ENCODE peak calls at places on chromosome 1, in ten cellular contexts. Z is activated CD8-positive, alpha-beta T cell treated with anti-CD3 and anti-CD28 coated beads for 36 hours; J is astrocyte of the cerebellum; K is BJ; Q is ascending aorta; I is endothelial cell; Y is AG09319; F is fibroblast of pulmonary artery; S is progenitor cell of endocrine pancreas; L is coronary artery. M is an unnamed sample.

GRCh38 chr1:197224160-197224559 is 43.9 kb upstream of the CRB1 start:
- DNase-seq in I (no peak), L (no peak), Q (no peak), J (no peak), S (no peak), K (no peak), F (peak), Y (no peak), Z (no peak), M (no peak)

GRCh38 chr1:110962892-110963665 is 643 bp downstream of the LRIF1 start:
- DNase-seq in Z (peak), K (peak), L (peak), Y (peak), S (no peak), Q (peak), F (peak), I (peak), J (peak), M (peak)

GRCh38 chr1:101898137-101898536 is 98.6 kb downstream of the OLFM3 start:
- DNase-seq in Y (no peak), I (no peak), J (no peak), Z (no peak), K (no peak), S (no peak), L (no peak), Q (no peak), F (no peak), M (no peak)

GRCh38 chr1:204617256-204618147 is 68.0 kb downstream of the LRRN2 start:
- DNase-seq in L (no peak), Z (no peak), I (no peak), J (no peak), F (no peak), Q (no peak), K (no peak), S (no peak), Y (no peak), M (no peak)

GRCh38 chr1:115679141-115679611 is 37.4 kb downstream of the VANGL1 start:
- DNase-seq in Y (peak), J (peak), S (no peak), K (no peak), I (no peak), Q (peak), L (peak), F (peak), Z (no peak), M (no peak)

GRCh38 chr1:2817784-2818564 is 16.5 kb upstream of the TTC34 start:
- DNase-seq in L (no peak), Z (no peak), S (no peak), Y (no peak), Q (no peak), J (no peak), F (no peak), I (no peak), K (no peak), M (no peak)

GRCh38 chr1:206708058-206708457 is 23.4 kb downstream of the MAPKAPK2 start:
- DNase-seq in Z (peak), J (no peak), I (no peak), S (no peak), F (no peak), Y (no peak), Q (no peak), K (no peak), L (no peak), M (peak)

GRCh38 chr1:90133133-90133532 is 138.2 kb downstream of the ZNF326 start:
- DNase-seq in F (peak), S (peak), L (no peak), Q (peak), I (peak), K (no peak), Z (peak), J (peak), Y (no peak), M (peak)

GRCh38 chr1:21680918-21681317 is 11.8 kb upstream of the RAP1GAP start:
- DNase-seq in I (no peak), Y (no peak), L (no peak), Q (no peak), F (no peak), S (no peak), K (peak), J (no peak), Z (no peak), M (no peak)

GRCh38 chr1:17053071-17053684 is 654 bp downstream of the SDHB start:
- DNase-seq in Y (no peak), I (no peak), Z (no peak), S (no peak), F (no peak), K (no peak), J (no peak), L (no peak), Q (peak), M (no peak)

GRCh38 chr1:207174913-207175312 is 70.9 kb downstream of the C4BPA start:
- DNase-seq in L (no peak), J (no peak), Q (no peak), K (no peak), F (no peak), S (no peak), I (no peak), Y (no peak), Z (no peak), M (no peak)

GRCh38 chr1:156813750-156814570 is 2.7 kb downstream of the SH2D2A start:
- DNase-seq in Y (no peak), Q (peak), K (no peak), J (no peak), F (peak), I (peak), Z (peak), L (no peak), S (peak), M (peak)

GRCh38 chr1:42282024-42282579 is 52.9 kb downstream of the FOXJ3 start:
- DNase-seq in Z (no peak), Y (peak), L (no peak), I (no peak), K (peak), J (no peak), F (peak), S (no peak), Q (no peak), M (no peak)

GRCh38 chr1:167416506-167416905 is 101.8 kb downstream of the CD247 start:
- DNase-seq in I (no peak), F (no peak), Q (no peak), S (no peak), J (no peak), Z (no peak), Y (no peak), L (no peak), K (no peak), M (no peak)

GRCh38 chr1:2110738-2111673 is 60.8 kb downstream of the PRKCZ start:
- DNase-seq in Z (no peak), L (no peak), F (no peak), S (no peak), I (no peak), K (no peak), J (no peak), Y (no peak), Q (no peak), M (no peak)

GRCh38 chr1:181416268-181416855 is 67.0 kb upstream of the CACNA1E start:
- DNase-seq in Q (no peak), Y (no peak), J (no peak), S (no peak), K (no peak), L (no peak), I (no peak), F (no peak), Z (no peak), M (no peak)

GRCh38 chr1:181412746-181413145 is 70.6 kb upstream of the CACNA1E start:
- DNase-seq in K (no peak), Y (no peak), J (no peak), L (no peak), Q (no peak), S (no peak), F (no peak), Z (no peak), I (no peak), M (no peak)

GRCh38 chr1:181409981-181410380 is 73.3 kb upstream of the CACNA1E start:
- DNase-seq in I (no peak), Q (no peak), J (no peak), Z (no peak), Y (no peak), K (no peak), F (no peak), L (no peak), S (no peak), M (no peak)

GRCh38 chr1:181413836-181414235 is 69.5 kb upstream of the CACNA1E start:
- DNase-seq in Y (no peak), S (no peak), Q (no peak), F (no peak), K (no peak), I (no peak), J (no peak), L (no peak), Z (no peak), M (no peak)

GRCh38 chr1:181413195-181413815 is 70.0 kb upstream of the CACNA1E start:
- DNase-seq in L (no peak), S (no peak), K (no peak), J (no peak), Q (no peak), Y (no peak), F (no peak), I (no peak), Z (no peak), M (no peak)
- TF ChIP-seq CTCF in L (no peak), S (no peak), K (no peak), J (no peak), Q (no peak), Y (no peak), F (no peak), I (no peak), Z (no peak), M (no peak)

GRCh38 chr1:208270679-208271111 is 26.5 kb upstream of the PLXNA2 start:
- DNase-seq in Y (no peak), K (no peak), Q (no peak), S (no peak), F (no peak), L (no peak), Z (no peak), I (no peak), J (peak), M (no peak)
- TF ChIP-seq CTCF in Y (no peak), K (no peak), Q (no peak), S (no peak), F (no peak), L (no peak), Z (no peak), I (no peak), J (no peak), M (no peak)

GRCh38 chr1:30147188-30147587 is 576.2 kb downstream of the MATN1 start:
- DNase-seq in Y (no peak), J (no peak), Q (no peak), F (no peak), S (no peak), L (no peak), I (no peak), K (no peak), Z (no peak), M (no peak)
- TF ChIP-seq CTCF in Y (no peak), J (no peak), Q (no peak), F (no peak), S (no peak), L (no peak), I (no peak), K (no peak), Z (no peak), M (no peak)

GRCh38 chr1:154778280-154778679 is 91.8 kb downstream of the KCNN3 start:
- DNase-seq in Q (no peak), Z (no peak), J (no peak), K (no peak), F (no peak), S (no peak), L (no peak), Y (no peak), I (no peak), M (no peak)
- TF ChIP-seq CTCF in Q (no peak), Z (no peak), J (no peak), K (no peak), F (no peak), S (no peak), L (no peak), Y (no peak), I (no peak), M (no peak)

DNA sequence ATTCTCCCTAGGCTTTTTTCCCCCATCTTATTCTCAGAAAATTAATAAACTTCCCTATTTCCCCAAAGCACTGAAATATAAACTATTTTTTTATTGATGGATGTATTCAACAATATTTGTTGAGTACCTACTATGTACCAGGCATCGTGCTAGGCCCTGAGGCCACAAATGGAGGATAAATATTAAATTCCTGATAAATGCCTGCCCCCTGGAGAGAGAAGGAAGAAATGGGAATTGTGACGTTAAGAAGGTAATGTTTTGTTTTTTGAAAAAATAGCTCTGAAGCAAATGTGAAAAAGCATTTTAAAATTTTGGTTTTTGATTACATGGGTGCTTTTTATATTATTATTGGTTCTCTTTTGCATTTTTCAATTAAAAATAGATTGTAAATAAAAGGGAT is 60.5 kb upstream of the DPT start:
- DNase-seq in I (no peak), L (no peak), Y (no peak), J (no peak), K (no peak), Q (no peak), F (no peak), Z (no peak), S (no peak), M (no peak)
- TF ChIP-seq CTCF in I (no peak), L (no peak), Y (peak), J (no peak), K (no peak), Q (no peak), F (no peak), Z (no peak), S (no peak), M (no peak)

DNA sequence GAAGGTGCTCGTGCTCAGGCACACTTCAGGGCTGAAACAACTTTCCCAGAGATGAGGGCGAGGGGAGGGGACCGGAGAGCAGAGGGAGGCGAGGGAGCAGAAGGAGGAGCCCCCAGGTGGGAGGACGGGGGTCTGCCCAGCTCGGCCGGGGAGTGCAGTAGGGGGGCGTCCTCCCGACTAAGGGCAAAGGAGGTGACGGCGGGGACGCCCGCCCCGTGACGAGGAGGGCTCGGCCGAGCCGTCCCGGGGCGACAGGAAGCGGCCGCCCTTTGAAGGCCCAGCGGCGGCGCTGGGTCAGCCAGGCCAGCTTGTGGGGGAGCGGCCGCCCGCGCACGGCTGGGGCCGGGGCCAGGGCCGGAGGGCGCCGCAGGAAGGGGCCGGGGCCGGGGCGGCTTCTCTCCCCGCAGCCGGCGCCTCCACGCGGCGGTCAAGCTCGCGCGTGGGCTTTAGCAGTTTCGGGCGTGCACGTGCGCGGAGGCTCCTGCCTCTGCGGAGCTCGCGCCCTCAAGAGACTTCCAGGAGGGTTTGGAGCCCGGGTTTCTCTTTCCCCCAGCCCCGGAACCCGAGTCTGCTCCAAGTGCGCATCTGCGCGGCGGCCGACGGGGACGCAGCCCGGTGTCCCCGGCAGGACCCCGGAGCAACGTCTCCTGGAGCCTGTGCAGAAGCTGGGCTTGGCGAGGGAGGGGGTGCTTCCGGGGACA is 100.8 kb upstream of the SLC45A1 start:
- DNase-seq in Z (peak), J (no peak), Q (no peak), K (no peak), L (no peak), S (peak), I (peak), F (no peak), Y (no peak), M (no peak)
- TF ChIP-seq CTCF in Z (no peak), J (no peak), Q (no peak), K (no peak), L (no peak), S (no peak), I (no peak), F (no peak), Y (no peak), M (no peak)

GRCh38 chr1:27124405-27124804 is 30.5 kb downstream of the SLC9A1 start:
- DNase-seq in Q (no peak), F (no peak), L (no peak), Z (no peak), Y (no peak), K (no peak), J (no peak), S (no peak), I (no peak), M (no peak)

GRCh38 chr1:27129225-27129624 is 25.7 kb downstream of the SLC9A1 start:
- DNase-seq in F (no peak), Z (no peak), Y (no peak), Q (no peak), S (no peak), J (no peak), I (no peak), L (no peak), K (no peak), M (no peak)

GRCh38 chr1:27130798-27131197 is 24.1 kb downstream of the SLC9A1 start:
- DNase-seq in L (no peak), I (no peak), K (no peak), Y (no peak), Q (no peak), S (no peak), J (no peak), F (no peak), Z (no peak), M (no peak)

GRCh38 chr1:27122652-27123051 is 32.3 kb downstream of the SLC9A1 start:
- DNase-seq in I (no peak), Y (no peak), Q (peak), S (no peak), J (no peak), F (peak), K (no peak), L (no peak), Z (no peak), M (no peak)

DNA sequence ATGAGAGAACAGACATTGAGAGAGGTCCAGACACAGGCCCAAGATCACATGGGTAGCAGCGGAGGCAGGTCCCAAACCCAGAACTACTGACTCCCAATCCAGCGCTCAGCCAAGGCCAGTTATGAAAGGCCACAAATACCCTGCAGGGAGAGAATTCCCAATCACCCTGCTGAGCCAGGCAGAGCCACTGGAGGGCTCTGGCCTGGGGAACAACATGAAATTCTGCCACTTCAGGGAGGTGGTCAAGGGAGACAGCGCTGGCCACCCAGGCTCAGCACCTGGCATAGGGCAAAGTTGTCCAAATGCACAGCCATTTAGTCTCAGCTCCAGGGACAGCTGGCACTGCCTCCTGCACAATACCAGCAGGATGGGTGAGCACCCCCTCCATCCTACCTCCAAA is 27.5 kb downstream of the SLC9A1 start:
- DNase-seq in F (no peak), I (no peak), S (no peak), L (no peak), Y (no peak), Q (no peak), K (no peak), Z (no peak), J (no peak), M (no peak)
- TF ChIP-seq CTCF in F (peak), I (no peak), S (peak), L (no peak), Y (no peak), Q (no peak), K (peak), Z (no peak), J (peak), M (no peak)